ENCODE peak calls at places on chromosomes 11 and 22, in five cellular contexts. One of them, this sample, is unnamed.

GRCh38 chr11:125701858-125702621 is 21.4 kb upstream of the ACRV1 start:
- DNase-seq in skeletal muscle cell: no peak
- DNase-seq in gastrocnemius medialis: no peak
- DNase-seq in HT1080: no peak
- DNase-seq in progenitor cell of endocrine pancreas: no peak
- DNase-seq in this sample: no peak

GRCh38 chr22:36385491-36386350 is 2.0 kb downstream of the MYH9 start:
- DNase-seq in skeletal muscle cell: no peak
- DNase-seq in gastrocnemius medialis: peak; percentile 53
- DNase-seq in progenitor cell of endocrine pancreas: no peak
- DNase-seq in HT1080: peak; percentile 73
- DNase-seq in this sample: peak; percentile 70

GRCh38 chr22:18056161-18056666 is 21.6 kb upstream of the PEX26 start:
- DNase-seq in progenitor cell of endocrine pancreas: no peak
- DNase-seq in gastrocnemius medialis: peak; percentile 59
- DNase-seq in skeletal muscle cell: no peak
- DNase-seq in HT1080: peak; percentile 58
- DNase-seq in this sample: peak; percentile 28

GRCh38 chr11:44066732-44067131 is 662 bp downstream of the ACCS start:
- DNase-seq in gastrocnemius medialis: peak; percentile 18
- DNase-seq in HT1080: peak; percentile 72
- DNase-seq in skeletal muscle cell: peak; percentile 48
- DNase-seq in progenitor cell of endocrine pancreas: no peak
- DNase-seq in this sample: no peak

GRCh38 chr11:77142091-77142975 is 14.3 kb downstream of the MYO7A start:
- DNase-seq in skeletal muscle cell: no peak
- DNase-seq in gastrocnemius medialis: no peak
- DNase-seq in progenitor cell of endocrine pancreas: no peak
- DNase-seq in HT1080: peak; percentile 7
- DNase-seq in this sample: peak; percentile 41

GRCh38 chr11:19557720-19558140 is 154.9 kb upstream of the NAV2 start:
- DNase-seq in skeletal muscle cell: no peak
- DNase-seq in gastrocnemius medialis: peak; percentile 65
- DNase-seq in HT1080: peak; percentile 65
- DNase-seq in progenitor cell of endocrine pancreas: peak; percentile 81
- DNase-seq in this sample: peak; percentile 90

GRCh38 chr11:134267466-134267865 is 8.7 kb upstream of the GLB1L3 start:
- DNase-seq in gastrocnemius medialis: no peak
- DNase-seq in progenitor cell of endocrine pancreas: no peak
- DNase-seq in HT1080: no peak
- DNase-seq in skeletal muscle cell: no peak
- DNase-seq in this sample: no peak

GRCh38 chr11:122706261-122706660 is 50.7 kb downstream of the UBASH3B start:
- DNase-seq in skeletal muscle cell: no peak
- DNase-seq in HT1080: peak; percentile 24
- DNase-seq in gastrocnemius medialis: no peak
- DNase-seq in progenitor cell of endocrine pancreas: no peak
- DNase-seq in this sample: no peak

GRCh38 chr11:61495801-61496601 is 12.5 kb upstream of the LRRC10B start:
- DNase-seq in gastrocnemius medialis: peak; percentile 38
- DNase-seq in progenitor cell of endocrine pancreas: no peak
- DNase-seq in HT1080: no peak
- DNase-seq in skeletal muscle cell: peak; percentile 54
- DNase-seq in this sample: no peak

GRCh38 chr22:19849800-19850481 is 4.7 kb downstream of the GNB1L start:
- DNase-seq in gastrocnemius medialis: no peak
- DNase-seq in skeletal muscle cell: no peak
- DNase-seq in HT1080: no peak
- DNase-seq in progenitor cell of endocrine pancreas: no peak
- DNase-seq in this sample: no peak

GRCh38 chr11:123560001-123560400 is 94.4 kb downstream of the SCN3B start:
- DNase-seq in skeletal muscle cell: peak; percentile 43
- DNase-seq in gastrocnemius medialis: peak; percentile 51
- DNase-seq in HT1080: no peak
- DNase-seq in progenitor cell of endocrine pancreas: no peak
- DNase-seq in this sample: peak; percentile 67

GRCh38 chr11:61814242-61814957 is 2.4 kb downstream of the FADS1 start:
- DNase-seq in HT1080: peak; percentile 74
- DNase-seq in skeletal muscle cell: no peak
- DNase-seq in gastrocnemius medialis: no peak
- DNase-seq in progenitor cell of endocrine pancreas: no peak
- DNase-seq in this sample: peak; percentile 39

GRCh38 chr11:42498971-42499370 is 812.8 kb upstream of the API5 start:
- DNase-seq in HT1080: no peak
- DNase-seq in gastrocnemius medialis: no peak
- DNase-seq in progenitor cell of endocrine pancreas: no peak
- DNase-seq in skeletal muscle cell: no peak
- DNase-seq in this sample: no peak

GRCh38 chr11:90332415-90332814 is 109.6 kb upstream of the CHORDC1 start:
- DNase-seq in progenitor cell of endocrine pancreas: no peak
- DNase-seq in HT1080: peak; percentile 77
- DNase-seq in skeletal muscle cell: no peak
- DNase-seq in gastrocnemius medialis: no peak
- DNase-seq in this sample: no peak

GRCh38 chr11:83921447-83922192 is 635.5 kb upstream of the CCDC90B start:
- DNase-seq in skeletal muscle cell: no peak
- DNase-seq in gastrocnemius medialis: no peak
- DNase-seq in HT1080: no peak
- DNase-seq in progenitor cell of endocrine pancreas: no peak
- DNase-seq in this sample: no peak

GRCh38 chr11:64400096-64400495 is 41.1 kb downstream of the RPS6KA4 start:
- DNase-seq in progenitor cell of endocrine pancreas: no peak
- DNase-seq in skeletal muscle cell: no peak
- DNase-seq in gastrocnemius medialis: no peak
- DNase-seq in HT1080: peak; percentile 18
- DNase-seq in this sample: peak; percentile 64

GRCh38 chr11:65672180-65672860 is 9.6 kb upstream of the RELA start:
- DNase-seq in HT1080: no peak
- DNase-seq in gastrocnemius medialis: no peak
- DNase-seq in skeletal muscle cell: no peak
- DNase-seq in progenitor cell of endocrine pancreas: no peak
- DNase-seq in this sample: no peak

This sample was measured in psoas muscle.